ENCODE peak calls at places on chromosomes 2 and 18, in five cellular contexts. C is HCT116, I is K562, T is HepG2, H is SK-N-SH. E is an unnamed sample.

GRCh38 chr2:27509326-27509725 is 12.7 kb downstream of the GCKR start:
- DNase-seq in I (no peak), T (no peak), H (no peak), C (no peak), E (no peak)

GRCh38 chr2:160406591-160407392 is 86.8 kb downstream of the RBMS1 start:
- DNase-seq in T (peak), I (no peak), C (peak), H (peak), E (peak)

GRCh38 chr2:23487735-23488492 is 102.9 kb downstream of the KLHL29 start:
- DNase-seq in T (no peak), H (no peak), C (peak), I (no peak), E (no peak)

GRCh38 chr2:149101818-149102217 is 63.3 kb downstream of the LYPD6B start:
- DNase-seq in T (no peak), C (no peak), I (no peak), H (no peak), E (no peak)

GRCh38 chr2:97745474-97746172 is 32.2 kb downstream of the ZAP70 start:
- DNase-seq in T (no peak), C (no peak), H (no peak), I (peak), E (no peak)

GRCh38 chr18:1846640-1847039 is 724.7 kb downstream of the METTL4 start:
- DNase-seq in H (no peak), C (no peak), T (no peak), I (no peak), E (no peak)

GRCh38 chr2:217944923-217945322 is 57.9 kb downstream of the TNS1 start:
- DNase-seq in H (no peak), I (no peak), C (no peak), T (no peak), E (no peak)

GRCh38 chr2:111155610-111156009 is 34.9 kb downstream of the BCL2L11 start:
- DNase-seq in T (peak), C (no peak), H (no peak), I (no peak), E (no peak)

GRCh38 chr18:79484661-79485621 is 89.2 kb downstream of the NFATC1 start:
- DNase-seq in T (peak), H (no peak), I (no peak), C (no peak), E (no peak)

GRCh38 chr2:151251012-151251411 is 10.7 kb downstream of the RBM43 start:
- DNase-seq in T (no peak), I (no peak), C (no peak), H (no peak), E (no peak)

GRCh38 chr2:199336546-199336945 is 121.2 kb downstream of the SATB2 start:
- DNase-seq in H (no peak), I (no peak), C (peak), T (no peak), E (no peak)

GRCh38 chr2:66957677-66958076 is 439.5 kb upstream of the ETAA1 start:
- DNase-seq in H (no peak), I (no peak), T (no peak), C (no peak), E (no peak)

GRCh38 chr2:37563375-37564011 is 107.9 kb downstream of the CDC42EP3 start:
- DNase-seq in C (no peak), T (no peak), I (no peak), H (no peak), E (no peak)

GRCh38 chr2:154697422-154698237 is 865 bp upstream of the KCNJ3 start:
- DNase-seq in I (no peak), T (no peak), H (peak), C (no peak), E (peak)

GRCh38 chr18:57533399-57533884 is 53.1 kb downstream of the FECH start:
- DNase-seq in C (no peak), H (peak), I (no peak), T (peak), E (no peak)

DNA sequence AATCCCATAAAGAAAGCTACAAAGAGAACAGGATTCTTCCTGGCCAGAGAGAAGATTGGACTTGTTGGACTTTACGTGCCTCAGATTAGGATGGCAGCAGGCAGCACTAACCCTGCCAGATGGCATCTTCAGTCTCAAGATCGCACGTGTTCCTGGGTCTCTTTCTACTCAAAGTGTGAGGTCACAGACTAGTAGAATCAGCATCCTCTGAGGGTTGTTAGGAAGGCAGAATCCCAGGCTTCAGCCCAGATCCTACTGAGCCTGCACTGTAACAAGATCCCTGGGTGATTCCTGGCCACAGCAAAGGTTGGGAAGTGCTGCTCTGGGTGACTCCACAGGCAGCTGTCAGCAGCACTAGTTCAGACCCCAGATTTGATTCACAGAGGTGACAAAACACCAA is 39.4 kb downstream of the EPAS1 start:
- DNase-seq in T (no peak), C (no peak), H (no peak), I (no peak), E (no peak)
- TF ChIP-seq JUND in T (no peak), C (no peak), H (no peak), I (no peak), E (no peak)

GRCh38 chr2:68088950-68089349 is 26.1 kb upstream of the C1D start:
- DNase-seq in T (no peak), H (no peak), C (no peak), I (no peak), E (no peak)

GRCh38 chr2:68091439-68092034 is 28.7 kb upstream of the C1D start:
- DNase-seq in T (no peak), I (no peak), C (no peak), H (no peak), E (no peak)

GRCh38 chr2:68093634-68094033 is 30.8 kb upstream of the C1D start:
- DNase-seq in H (no peak), T (no peak), I (no peak), C (no peak), E (no peak)

GRCh38 chr2:68086166-68086565 is 23.4 kb upstream of the C1D start:
- DNase-seq in T (no peak), C (no peak), I (no peak), H (no peak), E (no peak)

DNA sequence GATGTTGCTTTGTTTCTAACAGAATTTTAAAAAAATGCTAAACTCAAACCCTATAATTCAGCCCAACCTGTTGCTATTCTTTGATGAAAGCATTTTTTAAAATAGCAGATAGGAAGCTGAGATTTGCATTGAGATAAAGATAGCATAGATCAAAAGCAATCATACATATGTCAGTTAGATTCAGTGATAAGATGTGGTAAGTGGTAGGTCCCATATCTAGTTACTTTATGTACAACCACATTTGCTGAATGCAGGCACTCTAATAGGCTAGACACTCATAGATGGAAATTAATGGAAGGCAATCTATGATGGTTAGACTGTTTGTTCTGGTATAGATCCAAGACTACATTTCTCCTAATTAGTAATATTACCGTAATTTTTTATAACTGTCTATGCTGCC is 27.2 kb upstream of the C1D start:
- DNase-seq in I (no peak), H (no peak), C (no peak), T (no peak), E (no peak)
- TF ChIP-seq JUND in I (no peak), H (no peak), C (no peak), T (no peak), E (no peak)

GRCh38 chr2:231682546-231683291 is 25.6 kb upstream of the PTMA start:
- DNase-seq in T (no peak), C (no peak), H (peak), I (no peak), E (no peak)

GRCh38 chr2:231683907-231684306 is 24.4 kb upstream of the PTMA start:
- DNase-seq in C (no peak), H (no peak), I (no peak), T (no peak), E (no peak)

GRCh38 chr2:231683292-231683898 is 24.9 kb upstream of the PTMA start:
- DNase-seq in I (no peak), C (no peak), H (no peak), T (no peak), E (no peak)

GRCh38 chr2:231685349-231686191 is 22.8 kb upstream of the PTMA start:
- DNase-seq in H (peak), C (no peak), I (no peak), T (peak), E (no peak)

DNA sequence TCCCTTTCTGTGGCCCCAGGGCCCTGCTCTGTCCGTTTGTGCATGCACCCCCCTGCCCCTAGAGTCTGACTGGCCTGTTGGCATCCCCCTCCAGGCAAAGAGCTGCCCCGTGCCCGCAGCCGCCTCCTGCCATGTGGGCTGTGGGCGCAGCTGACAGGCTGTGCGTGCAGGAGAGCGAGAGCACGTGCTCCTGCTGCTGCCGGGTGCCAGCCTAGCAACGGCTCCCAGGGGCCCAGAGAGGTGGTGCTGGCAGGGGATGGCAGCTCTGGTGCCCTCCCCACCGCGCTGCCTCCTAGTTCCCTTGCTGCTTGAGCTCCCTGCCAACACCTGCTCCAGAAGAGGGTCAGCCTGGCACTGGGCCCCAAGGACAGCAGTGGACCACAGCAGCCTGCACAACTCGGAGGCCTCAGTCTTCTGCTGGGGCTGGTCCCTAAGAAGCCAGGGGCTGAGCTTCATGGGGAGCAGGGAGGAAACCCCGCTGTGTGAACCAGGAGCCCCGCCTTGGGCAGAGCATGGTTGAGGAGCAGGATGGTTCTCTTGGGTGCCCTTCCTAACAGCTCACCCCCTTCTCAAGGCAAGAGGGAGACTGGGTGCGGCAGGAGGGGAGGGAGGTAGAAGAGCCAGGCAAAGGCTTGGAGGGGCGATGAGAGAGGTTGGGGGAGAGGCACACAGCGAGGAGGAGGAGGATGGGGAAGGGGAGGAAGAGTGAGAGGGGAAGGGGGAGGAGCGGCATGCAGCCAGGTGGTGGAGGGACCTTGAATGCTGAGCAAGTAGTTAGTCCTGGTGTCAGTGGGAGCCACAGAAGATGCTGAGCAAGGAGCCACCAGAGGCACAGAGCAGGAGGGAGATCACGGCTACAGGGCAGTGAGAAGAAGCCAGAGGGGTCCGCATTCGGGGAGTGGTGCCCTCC is 23.8 kb upstream of the PTMA start:
- DNase-seq in I (no peak), H (no peak), C (no peak), T (no peak), E (no peak)
- TF ChIP-seq JUND in I (no peak), H (no peak), C (no peak), T (no peak), E (no peak)

DNA sequence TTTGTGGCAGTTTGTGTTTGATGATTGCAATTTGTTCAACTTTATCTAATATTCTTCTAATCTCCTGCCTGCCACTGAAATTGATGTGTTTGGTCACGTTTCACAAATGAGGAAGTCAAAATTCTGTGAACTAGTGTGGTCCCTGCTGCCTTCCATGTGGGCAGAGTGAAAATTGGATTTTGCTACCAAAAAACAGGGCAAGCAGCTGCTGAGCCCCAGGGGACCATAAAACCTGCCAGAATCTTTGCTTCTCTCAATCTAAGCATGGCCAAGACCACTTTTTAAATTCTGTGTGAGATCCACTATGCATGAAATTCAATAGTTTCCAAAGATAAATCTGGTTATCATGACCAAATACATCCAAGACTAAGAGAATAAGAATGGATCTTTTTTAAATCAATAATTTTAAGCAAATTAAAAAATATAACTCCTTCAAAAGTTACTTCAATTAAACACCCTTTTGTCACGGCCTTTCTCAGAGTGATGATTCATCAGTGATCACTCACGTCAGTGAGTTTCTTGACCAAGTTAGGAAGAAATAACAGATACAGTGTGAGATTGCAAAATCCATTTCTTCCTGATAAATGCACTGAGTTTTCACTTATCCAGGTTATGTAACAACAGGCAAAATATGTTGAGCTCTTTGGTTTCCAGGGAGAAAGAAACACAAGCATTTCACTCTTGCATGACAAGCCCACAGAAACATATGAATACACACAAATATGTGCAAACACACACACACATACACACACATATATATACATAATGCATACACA is 195.7 kb upstream of the CYRIA start:
- DNase-seq in T (no peak), H (no peak), C (no peak), I (no peak), E (no peak)
- TF ChIP-seq JUND in T (no peak), H (no peak), C (no peak), I (no peak), E (no peak)

DNA sequence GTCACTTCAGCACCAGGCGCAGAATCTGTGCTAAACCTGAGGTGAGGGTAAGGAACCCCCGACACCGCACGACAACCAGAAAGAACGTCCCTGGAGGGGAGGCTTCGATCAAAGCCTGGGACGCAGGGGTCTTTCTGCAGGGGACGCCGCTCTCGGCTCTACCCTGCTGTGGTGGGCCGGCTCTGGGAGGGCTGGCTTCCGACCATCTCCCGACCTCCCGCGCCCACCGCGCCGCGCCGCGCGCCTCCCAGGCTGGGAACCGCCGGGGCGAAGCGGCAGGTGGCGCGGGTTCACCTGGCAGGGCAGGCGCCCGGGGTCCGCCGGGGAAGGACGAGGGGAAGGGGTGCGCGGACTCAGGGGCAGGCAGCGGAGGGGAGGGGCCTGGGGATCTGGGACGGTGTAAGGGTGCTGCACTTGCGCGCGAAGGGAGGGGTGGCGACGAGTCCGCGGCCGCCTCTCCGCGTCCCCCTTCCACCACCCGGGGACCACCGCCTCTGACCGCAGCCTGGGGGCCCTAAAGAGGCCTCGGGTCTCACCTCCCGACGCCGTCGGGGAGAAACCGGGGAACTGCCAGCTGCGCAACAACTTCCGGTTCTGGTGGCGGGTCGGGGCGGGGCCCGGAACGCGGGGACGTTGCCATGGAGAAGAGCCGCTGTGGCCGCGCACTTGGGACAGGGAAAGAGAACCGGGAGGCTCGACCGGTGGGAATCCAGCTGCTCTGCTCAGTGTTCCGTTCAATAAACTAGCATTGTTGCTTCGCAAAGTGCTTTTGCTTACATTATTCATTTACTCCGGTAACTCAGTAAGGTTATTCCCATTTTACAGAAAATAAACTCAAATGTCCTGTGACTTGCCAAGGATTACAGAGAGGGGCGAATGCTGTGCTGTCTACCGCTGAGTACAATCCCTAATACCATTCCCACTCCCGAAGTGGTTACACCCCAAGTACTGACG is at the start of gene ZNF396:
- DNase-seq in C (peak), I (peak), T (peak), H (peak), E (peak)
- TF ChIP-seq JUND in C (no peak), I (peak), T (no peak), H (no peak), E (no peak)

DNA sequence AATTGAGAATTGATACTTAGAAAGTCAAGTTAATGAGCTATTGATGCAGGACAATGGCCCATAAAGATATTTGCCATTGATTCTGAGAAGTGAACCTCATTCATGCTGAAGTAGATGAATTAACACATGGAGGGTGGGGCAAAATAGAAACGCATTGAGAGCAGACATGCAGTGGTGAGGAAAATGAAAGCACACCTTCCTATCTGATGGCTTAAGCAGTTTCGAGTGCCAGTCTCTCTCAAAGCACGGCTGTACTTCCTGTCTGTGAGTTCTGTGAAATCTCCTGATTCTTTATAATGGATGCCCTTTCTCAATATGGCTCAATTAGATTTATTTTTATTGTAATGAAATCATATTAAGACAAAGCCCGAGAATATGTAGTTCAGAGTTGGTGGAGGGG is 246.9 kb downstream of the TMX3 start:
- DNase-seq in I (no peak), C (no peak), T (no peak), H (peak), E (no peak)
- TF ChIP-seq JUND in I (no peak), C (no peak), T (no peak), H (no peak), E (no peak)

GRCh38 chr18:36652503-36652902 is 176.3 kb downstream of the TPGS2 start:
- DNase-seq in H (no peak), T (no peak), C (no peak), I (no peak), E (no peak)
- TF ChIP-seq JUND in H (no peak), T (no peak), C (no peak), I (no peak), E (no peak)